ENCODE peak calls at places on chromosomes 12 and 14, in nine cellular contexts. One of them, this sample, is unnamed.

GRCh38 chr12:45200497-45201043 is 15.3 kb upstream of the ANO6 start:
- DNase-seq in body of pancreas: no peak
- DNase-seq in A673: no peak
- DNase-seq in HCT116: no peak
- DNase-seq in colonic mucosa: no peak
- DNase-seq in fibroblast of lung: no peak
- DNase-seq in stomach: no peak
- DNase-seq in PC-3: no peak
- DNase-seq in tibial artery: no peak
- DNase-seq in this sample: no peak

GRCh38 chr14:81301371-81301770 is 80.6 kb upstream of the GTF2A1 start:
- DNase-seq in A673: no peak
- DNase-seq in HCT116: no peak
- DNase-seq in fibroblast of lung: no peak
- DNase-seq in stomach: no peak
- DNase-seq in PC-3: no peak
- DNase-seq in body of pancreas: no peak
- DNase-seq in tibial artery: no peak
- DNase-seq in colonic mucosa: no peak
- DNase-seq in this sample: no peak

GRCh38 chr12:40226652-40227051 is 1.9 kb downstream of the LRRK2 start:
- DNase-seq in fibroblast of lung: peak
- DNase-seq in tibial artery: peak
- DNase-seq in HCT116: no peak
- DNase-seq in PC-3: peak
- DNase-seq in body of pancreas: peak
- DNase-seq in stomach: no peak
- DNase-seq in A673: peak
- DNase-seq in colonic mucosa: no peak
- DNase-seq in this sample: no peak

GRCh38 chr14:97198813-97199212 is 401.6 kb downstream of the VRK1 start:
- DNase-seq in PC-3: no peak
- DNase-seq in A673: no peak
- DNase-seq in fibroblast of lung: no peak
- DNase-seq in HCT116: no peak
- DNase-seq in stomach: no peak
- DNase-seq in body of pancreas: no peak
- DNase-seq in colonic mucosa: no peak
- DNase-seq in tibial artery: no peak
- DNase-seq in this sample: no peak

GRCh38 chr14:82776958-82777357 is 1243.3 kb upstream of the SEL1L start:
- DNase-seq in tibial artery: no peak
- DNase-seq in body of pancreas: no peak
- DNase-seq in stomach: no peak
- DNase-seq in A673: no peak
- DNase-seq in HCT116: no peak
- DNase-seq in fibroblast of lung: no peak
- DNase-seq in colonic mucosa: no peak
- DNase-seq in PC-3: peak
- DNase-seq in this sample: no peak

GRCh38 chr12:64995831-64996230 is 125.3 kb downstream of the WIF1 start:
- DNase-seq in A673: no peak
- DNase-seq in PC-3: peak
- DNase-seq in body of pancreas: no peak
- DNase-seq in tibial artery: no peak
- DNase-seq in stomach: no peak
- DNase-seq in fibroblast of lung: peak
- DNase-seq in colonic mucosa: no peak
- DNase-seq in HCT116: no peak
- DNase-seq in this sample: no peak

GRCh38 chr12:95473440-95473946 is 459 bp upstream of the METAP2 start:
- DNase-seq in PC-3: peak
- DNase-seq in HCT116: peak
- DNase-seq in stomach: peak
- DNase-seq in fibroblast of lung: peak
- DNase-seq in A673: peak
- DNase-seq in body of pancreas: peak
- DNase-seq in colonic mucosa: peak
- DNase-seq in tibial artery: peak
- DNase-seq in this sample: no peak

GRCh38 chr14:92254786-92255185 is 68.2 kb upstream of the SLC24A4 start:
- DNase-seq in colonic mucosa: peak
- DNase-seq in stomach: no peak
- DNase-seq in tibial artery: peak
- DNase-seq in A673: no peak
- DNase-seq in HCT116: no peak
- DNase-seq in PC-3: no peak
- DNase-seq in body of pancreas: peak
- DNase-seq in fibroblast of lung: peak
- DNase-seq in this sample: peak

GRCh38 chr12:8697120-8697475 is 693 bp upstream of the RIMKLB start:
- DNase-seq in tibial artery: no peak
- DNase-seq in A673: peak
- DNase-seq in fibroblast of lung: peak
- DNase-seq in PC-3: no peak
- DNase-seq in colonic mucosa: no peak
- DNase-seq in HCT116: no peak
- DNase-seq in body of pancreas: no peak
- DNase-seq in stomach: no peak
- DNase-seq in this sample: no peak

GRCh38 chr12:123843912-123844748 is 82.0 kb downstream of the DNAH10 start:
- DNase-seq in stomach: no peak
- DNase-seq in fibroblast of lung: no peak
- DNase-seq in PC-3: no peak
- DNase-seq in A673: no peak
- DNase-seq in body of pancreas: no peak
- DNase-seq in tibial artery: no peak
- DNase-seq in colonic mucosa: no peak
- DNase-seq in HCT116: no peak
- DNase-seq in this sample: no peak

GRCh38 chr14:72904840-72905561 is 11.1 kb upstream of the DPF3 start:
- DNase-seq in stomach: peak
- DNase-seq in fibroblast of lung: peak
- DNase-seq in body of pancreas: peak
- DNase-seq in PC-3: peak
- DNase-seq in colonic mucosa: peak
- DNase-seq in A673: peak
- DNase-seq in HCT116: peak
- DNase-seq in tibial artery: peak
- DNase-seq in this sample: peak

GRCh38 chr14:93903342-93904184 is 23.6 kb upstream of the FAM181A start:
- DNase-seq in PC-3: peak
- DNase-seq in A673: no peak
- DNase-seq in stomach: peak
- DNase-seq in body of pancreas: no peak
- DNase-seq in tibial artery: peak
- DNase-seq in fibroblast of lung: no peak
- DNase-seq in HCT116: peak
- DNase-seq in colonic mucosa: no peak
- DNase-seq in this sample: no peak

GRCh38 chr14:69316449-69317391 is 56.8 kb downstream of the GALNT16 start:
- DNase-seq in fibroblast of lung: peak
- DNase-seq in body of pancreas: peak
- DNase-seq in A673: no peak
- DNase-seq in PC-3: peak
- DNase-seq in tibial artery: peak
- DNase-seq in colonic mucosa: peak
- DNase-seq in stomach: no peak
- DNase-seq in HCT116: no peak
- DNase-seq in this sample: peak

GRCh38 chr12:104482748-104483147 is 26.0 kb downstream of the CHST11 start:
- DNase-seq in HCT116: no peak
- DNase-seq in tibial artery: no peak
- DNase-seq in PC-3: no peak
- DNase-seq in colonic mucosa: no peak
- DNase-seq in stomach: no peak
- DNase-seq in A673: no peak
- DNase-seq in fibroblast of lung: no peak
- DNase-seq in body of pancreas: peak
- DNase-seq in this sample: no peak

GRCh38 chr14:23093993-23094665 is 807 bp downstream of the ACIN1 start:
- DNase-seq in tibial artery: no peak
- DNase-seq in A673: no peak
- DNase-seq in PC-3: no peak
- DNase-seq in body of pancreas: no peak
- DNase-seq in fibroblast of lung: no peak
- DNase-seq in colonic mucosa: no peak
- DNase-seq in stomach: no peak
- DNase-seq in HCT116: no peak
- DNase-seq in this sample: no peak

GRCh38 chr14:32934891-32935633 is 3.6 kb upstream of the NPAS3 start:
- DNase-seq in stomach: no peak
- DNase-seq in tibial artery: no peak
- DNase-seq in colonic mucosa: no peak
- DNase-seq in PC-3: no peak
- DNase-seq in HCT116: no peak
- DNase-seq in A673: peak
- DNase-seq in body of pancreas: peak
- DNase-seq in fibroblast of lung: peak
- DNase-seq in this sample: no peak

GRCh38 chr12:9334026-9334692 is 126.0 kb upstream of the PZP start:
- DNase-seq in body of pancreas: no peak
- DNase-seq in HCT116: no peak
- DNase-seq in fibroblast of lung: peak
- DNase-seq in PC-3: no peak
- DNase-seq in stomach: no peak
- DNase-seq in tibial artery: no peak
- DNase-seq in colonic mucosa: no peak
- DNase-seq in A673: no peak
- DNase-seq in this sample: no peak

GRCh38 chr12:100611031-100611430 is 37.5 kb downstream of the GAS2L3 start:
- DNase-seq in colonic mucosa: no peak
- DNase-seq in stomach: no peak
- DNase-seq in HCT116: no peak
- DNase-seq in fibroblast of lung: no peak
- DNase-seq in A673: no peak
- DNase-seq in tibial artery: no peak
- DNase-seq in body of pancreas: no peak
- DNase-seq in PC-3: no peak
- DNase-seq in this sample: no peak

GRCh38 chr12:31887109-31887811 is 72.0 kb upstream of the RESF1 start:
- DNase-seq in HCT116: no peak
- DNase-seq in colonic mucosa: no peak
- DNase-seq in tibial artery: no peak
- DNase-seq in A673: no peak
- DNase-seq in stomach: no peak
- DNase-seq in PC-3: no peak
- DNase-seq in body of pancreas: no peak
- DNase-seq in fibroblast of lung: no peak
- DNase-seq in this sample: no peak

GRCh38 chr14:87049886-87050820 is 942.8 kb downstream of the GALC start:
- DNase-seq in PC-3: peak
- DNase-seq in body of pancreas: peak
- DNase-seq in colonic mucosa: no peak
- DNase-seq in tibial artery: no peak
- DNase-seq in A673: peak
- DNase-seq in fibroblast of lung: peak
- DNase-seq in stomach: no peak
- DNase-seq in HCT116: no peak
- DNase-seq in this sample: peak
- TF ChIP-seq CTCF in PC-3: peak
- TF ChIP-seq CTCF in body of pancreas: peak
- TF ChIP-seq CTCF in colonic mucosa: no peak
- TF ChIP-seq CTCF in tibial artery: no peak
- TF ChIP-seq CTCF in A673: peak
- TF ChIP-seq CTCF in fibroblast of lung: peak
- TF ChIP-seq CTCF in stomach: peak
- TF ChIP-seq CTCF in HCT116: no peak
- TF ChIP-seq CTCF in this sample: peak

DNA sequence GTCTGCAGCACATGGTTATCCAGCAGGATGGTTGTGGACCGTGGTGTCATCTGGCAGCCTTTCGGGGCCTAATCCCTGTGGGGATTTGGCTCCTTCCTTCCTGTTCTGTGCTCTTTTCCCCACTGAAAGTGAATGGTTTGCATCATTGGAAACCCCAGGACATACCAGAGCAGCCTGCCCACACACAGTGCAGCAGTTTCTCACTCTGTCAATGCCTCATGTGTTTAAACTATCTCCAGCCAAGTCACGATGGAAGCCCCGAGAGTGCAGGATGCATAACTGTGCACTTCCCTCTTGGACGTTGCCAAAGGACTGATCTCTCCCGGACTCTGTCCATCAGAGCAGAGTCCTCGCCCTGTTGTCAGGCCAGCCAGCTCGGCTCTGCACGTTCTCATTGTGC is 29.0 kb upstream of the AMN start:
- DNase-seq in body of pancreas: peak
- DNase-seq in A673: peak
- DNase-seq in PC-3: no peak
- DNase-seq in tibial artery: peak
- DNase-seq in HCT116: no peak
- DNase-seq in colonic mucosa: peak
- DNase-seq in fibroblast of lung: peak
- DNase-seq in stomach: peak
- DNase-seq in this sample: peak
- H3K4me3 ChIP-seq in body of pancreas: no peak
- H3K4me3 ChIP-seq in A673: no peak
- H3K4me3 ChIP-seq in PC-3: no peak
- H3K4me3 ChIP-seq in tibial artery: no peak
- H3K4me3 ChIP-seq in HCT116: no peak
- H3K4me3 ChIP-seq in colonic mucosa: no peak
- H3K4me3 ChIP-seq in fibroblast of lung: no peak
- H3K4me3 ChIP-seq in stomach: no peak
- H3K4me3 ChIP-seq in this sample: no peak

DNA sequence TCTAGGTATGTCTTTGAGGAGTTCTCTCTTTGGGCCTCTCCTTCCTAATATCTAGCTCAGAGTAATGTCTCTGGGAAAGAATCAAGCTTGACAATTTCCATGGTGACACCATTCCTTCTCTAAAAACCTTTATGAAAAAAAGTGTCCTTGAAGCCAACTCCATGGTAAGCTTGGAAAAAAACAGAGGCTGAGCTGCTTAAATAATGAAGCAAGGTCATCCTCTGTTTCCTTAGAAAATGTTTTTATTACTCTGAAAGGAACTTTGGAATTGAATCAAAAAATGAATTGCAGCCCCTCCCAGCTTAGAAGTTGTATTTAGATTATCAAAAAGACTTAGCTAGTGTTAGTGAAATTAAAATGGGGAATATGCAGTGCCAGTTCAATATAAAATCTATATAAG is 166.1 kb upstream of the KITLG start:
- DNase-seq in fibroblast of lung: no peak
- DNase-seq in stomach: no peak
- DNase-seq in body of pancreas: no peak
- DNase-seq in tibial artery: no peak
- DNase-seq in A673: no peak
- DNase-seq in PC-3: no peak
- DNase-seq in HCT116: no peak
- DNase-seq in colonic mucosa: no peak
- DNase-seq in this sample: no peak
- H3K27ac ChIP-seq in fibroblast of lung: no peak
- H3K27ac ChIP-seq in stomach: no peak
- H3K27ac ChIP-seq in body of pancreas: peak
- H3K27ac ChIP-seq in tibial artery: no peak
- H3K27ac ChIP-seq in A673: no peak
- H3K27ac ChIP-seq in PC-3: no peak
- H3K27ac ChIP-seq in HCT116: no peak
- H3K27ac ChIP-seq in colonic mucosa: no peak
- H3K27ac ChIP-seq in this sample: no peak

DNA sequence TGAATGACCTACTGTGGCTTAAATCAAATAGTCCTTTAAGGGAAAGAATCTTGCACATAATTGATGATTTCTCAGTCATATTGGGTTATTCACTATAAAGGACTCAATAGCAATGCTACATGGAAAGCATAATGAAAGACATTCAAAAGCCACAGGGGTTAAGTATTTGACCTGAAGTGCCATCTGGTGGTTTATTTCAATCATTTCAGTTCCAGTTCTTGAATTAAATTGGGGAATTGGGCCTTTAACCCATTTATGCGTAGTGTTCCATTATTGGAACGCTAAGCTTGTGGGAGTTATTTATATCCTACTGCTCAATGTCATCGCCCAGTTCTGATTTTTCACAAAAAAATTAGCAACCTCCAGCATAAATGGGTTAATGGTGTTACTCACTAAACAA is 41.3 kb upstream of the C12orf71 start:
- DNase-seq in body of pancreas: no peak
- DNase-seq in tibial artery: no peak
- DNase-seq in stomach: no peak
- DNase-seq in A673: peak
- DNase-seq in fibroblast of lung: no peak
- DNase-seq in PC-3: peak
- DNase-seq in colonic mucosa: no peak
- DNase-seq in HCT116: no peak
- DNase-seq in this sample: no peak
- TF ChIP-seq CTCF in body of pancreas: no peak
- TF ChIP-seq CTCF in tibial artery: peak
- TF ChIP-seq CTCF in stomach: no peak
- TF ChIP-seq CTCF in A673: peak
- TF ChIP-seq CTCF in fibroblast of lung: peak
- TF ChIP-seq CTCF in PC-3: peak
- TF ChIP-seq CTCF in colonic mucosa: peak
- TF ChIP-seq CTCF in HCT116: peak
- TF ChIP-seq CTCF in this sample: no peak

This sample was measured in AG04450.